ENCODE peak calls at places on chromosomes 7 and 10, in nine cellular contexts. H, W, E, X, F, C, Y, B and K are unnamed samples.

GRCh38 chr7:116674508-116675173 is 2.6 kb downstream of the MET start:
- DNase-seq in H (no peak), W (no peak), E (no peak), X (no peak), F (no peak), C (no peak), Y (no peak), B (peak; percentile 33), K (no peak)

GRCh38 chr7:50791921-50792341 is 9.2 kb upstream of the GRB10 start:
- DNase-seq in H (no peak), W (no peak), E (no peak), X (peak; percentile 36), F (peak; percentile 54), C (no peak), Y (no peak), B (no peak), K (no peak)

GRCh38 chr7:42573904-42574692 is 337.1 kb upstream of the GLI3 start:
- DNase-seq in H (no peak), W (no peak), E (no peak), X (no peak), F (no peak), C (no peak), Y (no peak), B (no peak), K (no peak)

GRCh38 chr10:101694056-101694673 is 805 bp downstream of the FBXW4 start:
- DNase-seq in H (peak; percentile 87), W (peak; percentile 81), E (peak; percentile 61), X (peak; percentile 62), F (peak; percentile 40), C (peak; percentile 39), Y (peak; percentile 71), B (peak; percentile 79), K (peak; percentile 65)

GRCh38 chr7:74582447-74583039 is 75.0 kb upstream of the GTF2I start:
- DNase-seq in H (no peak), W (no peak), E (no peak), X (no peak), F (no peak), C (no peak), Y (no peak), B (no peak), K (no peak)

GRCh38 chr7:37526623-37527022 is 78.0 kb upstream of the ELMO1 start:
- DNase-seq in H (no peak), W (no peak), E (no peak), X (no peak), F (no peak), C (no peak), Y (no peak), B (no peak), K (no peak)

GRCh38 chr10:62183857-62184805 is 84.5 kb downstream of the RTKN2 start:
- DNase-seq in H (no peak), W (no peak), E (no peak), X (no peak), F (no peak), C (no peak), Y (no peak), B (no peak), K (no peak)

GRCh38 chr10:110600487-110601101 is 33.1 kb downstream of the SMC3 start:
- DNase-seq in H (no peak), W (no peak), E (peak; percentile 12), X (peak; percentile 81), F (peak; percentile 65), C (no peak), Y (no peak), B (peak; percentile 83), K (peak; percentile 16)

GRCh38 chr10:125054216-125054615 is 106.1 kb downstream of the CTBP2 start:
- DNase-seq in H (no peak), W (no peak), E (no peak), X (no peak), F (no peak), C (no peak), Y (no peak), B (no peak), K (no peak)

GRCh38 chr7:27955011-27955410 is 215.0 kb downstream of the TAX1BP1 start:
- DNase-seq in H (no peak), W (no peak), E (no peak), X (no peak), F (no peak), C (no peak), Y (no peak), B (no peak), K (no peak)

GRCh38 chr10:33666686-33667480 is 332.4 kb upstream of the NRP1 start:
- DNase-seq in H (no peak), W (no peak), E (no peak), X (no peak), F (peak; percentile 67), C (no peak), Y (no peak), B (no peak), K (no peak)

GRCh38 chr10:6647811-6648526 is 67.9 kb upstream of the PRKCQ start:
- DNase-seq in H (peak; percentile 82), W (peak; percentile 69), E (peak; percentile 56), X (peak; percentile 76), F (peak; percentile 2), C (peak; percentile 36), Y (no peak), B (peak; percentile 93), K (peak; percentile 71)

GRCh38 chr7:135260930-135261721 is 27.5 kb downstream of the STRA8 start:
- DNase-seq in H (no peak), W (no peak), E (no peak), X (peak; percentile 78), F (no peak), C (peak; percentile 13), Y (no peak), B (no peak), K (no peak)

GRCh38 chr7:47414342-47415288 is 167.3 kb downstream of the TNS3 start:
- DNase-seq in H (no peak), W (no peak), E (no peak), X (no peak), F (no peak), C (no peak), Y (no peak), B (no peak), K (no peak)

GRCh38 chr7:25194036-25194435 is 34.2 kb downstream of the NPVF start:
- DNase-seq in H (no peak), W (no peak), E (no peak), X (no peak), F (no peak), C (no peak), Y (no peak), B (no peak), K (no peak)

GRCh38 chr7:30451539-30452277 is 26.9 kb downstream of the NOD1 start:
- DNase-seq in H (no peak), W (peak; percentile 4), E (no peak), X (no peak), F (no peak), C (no peak), Y (no peak), B (no peak), K (no peak)

GRCh38 chr7:155861480-155861868 is 49.2 kb upstream of the SHH start:
- DNase-seq in H (peak; percentile 26), W (no peak), E (no peak), X (no peak), F (no peak), C (no peak), Y (no peak), B (no peak), K (no peak)

GRCh38 chr10:104589871-104590270 is 51.2 kb upstream of the SORCS3 start:
- DNase-seq in H (no peak), W (no peak), E (no peak), X (no peak), F (peak; percentile 27), C (no peak), Y (no peak), B (no peak), K (no peak)

GRCh38 chr10:66931340-66931948 is 5.6 kb downstream of the LRRTM3 start:
- DNase-seq in H (no peak), W (peak; percentile 28), E (no peak), X (peak; percentile 70), F (peak; percentile 54), C (no peak), Y (no peak), B (peak; percentile 73), K (no peak)

GRCh38 chr10:69956833-69957230 is 95.8 kb upstream of the MACROH2A2 start:
- DNase-seq in H (no peak), W (peak; percentile 10), E (no peak), X (no peak), F (no peak), C (no peak), Y (no peak), B (no peak), K (no peak)